ENCODE peak calls at places on chromosomes 5 and 9, in five cellular contexts. K is H9, P is IMR-90, D is H1, A is mesendoderm. X is an unnamed sample.

GRCh38 chr5:157481255-157481654 is 21.2 kb downstream of the NIPAL4 start:
- DNase-seq in K (no peak), P (no peak), D (no peak), A (no peak), X (no peak)

GRCh38 chr9:111649016-111649415 is 12.4 kb upstream of the GNG10 start:
- DNase-seq in K (no peak), P (no peak), D (no peak), A (no peak), X (no peak)

GRCh38 chr9:12657233-12657632 is 36.0 kb upstream of the TYRP1 start:
- DNase-seq in K (no peak), P (no peak), D (no peak), A (no peak), X (no peak)

GRCh38 chr9:16312116-16312515 is 558.4 kb downstream of the BNC2 start:
- DNase-seq in K (peak; percentile 15), P (no peak), D (no peak), A (peak; percentile 39), X (no peak)

GRCh38 chr9:8329561-8330283 is 530.1 kb upstream of the DMAC1 start:
- DNase-seq in K (peak; percentile 47), P (no peak), D (no peak), A (peak; percentile 23), X (no peak)

GRCh38 chr9:37705787-37706186 is 47.8 kb upstream of the TRMT10B start:
- DNase-seq in K (no peak), P (no peak), D (no peak), A (no peak), X (no peak)

GRCh38 chr9:8558176-8558575 is 758.6 kb upstream of the DMAC1 start:
- DNase-seq in K (no peak), P (peak; percentile 0), D (no peak), A (peak; percentile 32), X (no peak)

GRCh38 chr5:170360712-170361501 is 28.3 kb downstream of the KCNMB1 start:
- DNase-seq in K (no peak), P (no peak), D (no peak), A (no peak), X (peak; percentile 4)

GRCh38 chr9:87678650-87679355 is 47.1 kb upstream of the CTSL start:
- DNase-seq in K (peak; percentile 59), P (peak; percentile 74), D (no peak), A (peak; percentile 78), X (peak; percentile 42)

GRCh38 chr9:89359018-89359417 is 40.7 kb downstream of the SECISBP2 start:
- DNase-seq in K (no peak), P (no peak), D (no peak), A (no peak), X (no peak)

GRCh38 chr5:153573326-153574033 is 83.0 kb downstream of the GRIA1 start:
- DNase-seq in K (no peak), P (no peak), D (no peak), A (no peak), X (no peak)

GRCh38 chr5:176535101-176535654 is 2.0 kb downstream of the RNF44 start:
- DNase-seq in K (no peak), P (peak; percentile 24), D (no peak), A (peak; percentile 38), X (no peak)

GRCh38 chr9:4084440-4084818 is 215.4 kb downstream of the GLIS3 start:
- DNase-seq in K (no peak), P (peak; percentile 90), D (no peak), A (no peak), X (no peak)

GRCh38 chr5:77892061-77893010 is 116.2 kb upstream of the TBCA start:
- DNase-seq in K (no peak), P (no peak), D (no peak), A (no peak), X (no peak)

GRCh38 chr9:106954974-106955850 is 92.2 kb downstream of the ZNF462 start:
- DNase-seq in K (no peak), P (no peak), D (no peak), A (no peak), X (peak; percentile 29)

GRCh38 chr9:110148868-110149267 is 59.1 kb downstream of the C9orf152 start:
- DNase-seq in K (no peak), P (no peak), D (no peak), A (no peak), X (no peak)

GRCh38 chr5:1883120-1883924 is 597 bp upstream of the IRX4 start:
- DNase-seq in K (peak; percentile 63), P (no peak), D (no peak), A (peak; percentile 63), X (no peak)

GRCh38 chr5:175343292-175343691 is 100.7 kb downstream of the DRD1 start:
- DNase-seq in K (no peak), P (no peak), D (no peak), A (no peak), X (no peak)

GRCh38 chr9:27447036-27447700 is 76.9 kb upstream of the IFNK start:
- DNase-seq in K (no peak), P (no peak), D (no peak), A (peak; percentile 40), X (peak; percentile 40)

GRCh38 chr9:68795411-68795810 is 90.4 kb downstream of the PIP5K1B start:
- DNase-seq in K (no peak), P (no peak), D (no peak), A (no peak), X (no peak)

GRCh38 chr5:142959683-142960308 is 189.6 kb downstream of the ARHGAP26 start:
- DNase-seq in K (no peak), P (peak; percentile 45), D (no peak), A (peak; percentile 50), X (no peak)

GRCh38 chr9:106025449-106025848 is 331.1 kb downstream of the TMEM38B start:
- DNase-seq in K (peak; percentile 28), P (no peak), D (no peak), A (peak; percentile 39), X (no peak)

GRCh38 chr9:91833878-91834255 is 116.2 kb downstream of the ROR2 start:
- DNase-seq in K (no peak), P (no peak), D (no peak), A (no peak), X (no peak)

GRCh38 chr5:44707721-44708120 is 101.0 kb upstream of the MRPS30 start:
- DNase-seq in K (no peak), P (no peak), D (no peak), A (no peak), X (no peak)

DNA sequence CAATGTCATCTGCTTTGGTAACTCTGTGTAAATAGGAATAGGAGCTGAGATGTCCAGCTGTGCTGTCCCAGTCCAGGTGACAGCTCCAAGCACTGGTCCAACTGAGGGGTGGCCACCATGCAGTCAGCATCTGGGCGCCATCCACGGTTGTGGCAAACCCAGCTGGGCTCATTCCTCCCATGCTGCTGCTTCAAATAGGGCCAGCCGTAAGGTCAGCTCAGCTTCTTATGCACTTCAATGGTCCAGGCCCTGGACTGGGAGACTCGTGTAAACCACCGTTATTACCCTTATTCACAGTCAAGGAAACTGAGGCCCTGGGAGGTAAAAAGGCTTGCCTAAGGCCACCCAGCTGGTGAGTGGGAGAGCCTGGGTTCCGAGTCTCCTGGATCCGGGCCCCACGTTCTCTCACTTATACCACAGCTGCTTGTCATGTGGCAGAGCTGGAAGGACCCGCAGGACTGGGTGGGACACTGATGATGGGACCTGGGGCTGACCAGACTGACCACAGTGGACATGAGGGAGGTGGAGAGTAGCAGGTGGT is 38.7 kb upstream of the ANGPTL2 start:
- DNase-seq in K (peak; percentile 18), P (no peak), D (no peak), A (no peak), X (no peak)
- H2BK5ac ChIP-seq in K (no peak overlapping the region), P (no peak overlapping the region), D (no peak overlapping the region), A (no peak overlapping the region), X (no peak overlapping the region)

GRCh38 chr9:137432687-137433348 is 8.3 kb downstream of the ENTPD8 start:
- DNase-seq in K (no peak), P (no peak), D (no peak), A (no peak), X (no peak)
- H2BK5ac ChIP-seq in K (no peak overlapping the region), P (no peak overlapping the region), D (no peak overlapping the region), A (no peak overlapping the region), X (no peak overlapping the region)

GRCh38 chr9:129505270-129505881 is 115.5 kb downstream of the C9orf50 start:
- DNase-seq in K (no peak), P (no peak), D (no peak), A (no peak), X (no peak)
- H2BK5ac ChIP-seq in K (no peak overlapping the region), P (no peak overlapping the region), D (no peak overlapping the region), A (no peak overlapping the region), X (no peak overlapping the region)

DNA sequence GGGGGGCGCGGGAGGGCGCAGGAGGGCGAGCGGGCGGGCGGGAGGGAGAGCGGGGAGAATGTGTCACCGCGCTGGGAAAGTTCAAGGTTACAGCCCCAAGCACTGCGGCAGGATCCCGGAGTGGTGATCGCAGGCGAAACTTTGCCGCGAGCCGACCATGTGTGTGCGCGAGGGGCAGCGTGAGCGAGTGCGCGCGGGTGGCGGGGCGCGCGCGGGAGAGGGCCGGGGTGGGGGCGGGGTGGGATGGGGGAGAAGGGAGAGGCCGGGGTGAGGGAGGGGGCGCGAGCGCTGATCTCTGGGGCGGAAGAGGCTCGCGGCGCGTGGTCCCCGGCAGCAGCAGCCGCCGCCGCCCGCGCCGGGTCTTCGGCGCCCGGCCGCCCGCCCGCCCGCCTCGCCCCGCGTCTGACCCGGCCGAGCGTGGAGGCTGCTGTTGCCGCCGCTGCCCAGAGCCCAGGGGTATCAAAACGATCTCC is at the start of gene NFIB:
- DNase-seq in K (peak; percentile 68), P (peak; percentile 24), D (no peak), A (peak; percentile 86), X (peak; percentile 63)
- H2BK5ac ChIP-seq in K (no peak within 1 kb of the TSS), P (no peak within 1 kb of the TSS), D (peak within 1 kb of the TSS; percentile 71), A (peak within 1 kb of the TSS; percentile 80), X (peak within 1 kb of the TSS; percentile 36)

GRCh38 chr9:137236936-137237421 is 4.1 kb upstream of the TUBB4B start:
- DNase-seq in K (no peak), P (no peak), D (no peak), A (no peak), X (no peak)
- H2BK5ac ChIP-seq in K (no peak overlapping the region), P (no peak overlapping the region), D (peak overlapping the region; percentile 30), A (no peak overlapping the region), X (no peak overlapping the region)

GRCh38 chr5:147939431-147940114 is 33.2 kb upstream of the C5orf46 start:
- DNase-seq in K (no peak), P (no peak), D (no peak), A (peak; percentile 28), X (peak; percentile 92)
- H2BK5ac ChIP-seq in K (no peak overlapping the region), P (no peak overlapping the region), D (no peak overlapping the region), A (no peak overlapping the region), X (peak overlapping the region; percentile 47)

DNA sequence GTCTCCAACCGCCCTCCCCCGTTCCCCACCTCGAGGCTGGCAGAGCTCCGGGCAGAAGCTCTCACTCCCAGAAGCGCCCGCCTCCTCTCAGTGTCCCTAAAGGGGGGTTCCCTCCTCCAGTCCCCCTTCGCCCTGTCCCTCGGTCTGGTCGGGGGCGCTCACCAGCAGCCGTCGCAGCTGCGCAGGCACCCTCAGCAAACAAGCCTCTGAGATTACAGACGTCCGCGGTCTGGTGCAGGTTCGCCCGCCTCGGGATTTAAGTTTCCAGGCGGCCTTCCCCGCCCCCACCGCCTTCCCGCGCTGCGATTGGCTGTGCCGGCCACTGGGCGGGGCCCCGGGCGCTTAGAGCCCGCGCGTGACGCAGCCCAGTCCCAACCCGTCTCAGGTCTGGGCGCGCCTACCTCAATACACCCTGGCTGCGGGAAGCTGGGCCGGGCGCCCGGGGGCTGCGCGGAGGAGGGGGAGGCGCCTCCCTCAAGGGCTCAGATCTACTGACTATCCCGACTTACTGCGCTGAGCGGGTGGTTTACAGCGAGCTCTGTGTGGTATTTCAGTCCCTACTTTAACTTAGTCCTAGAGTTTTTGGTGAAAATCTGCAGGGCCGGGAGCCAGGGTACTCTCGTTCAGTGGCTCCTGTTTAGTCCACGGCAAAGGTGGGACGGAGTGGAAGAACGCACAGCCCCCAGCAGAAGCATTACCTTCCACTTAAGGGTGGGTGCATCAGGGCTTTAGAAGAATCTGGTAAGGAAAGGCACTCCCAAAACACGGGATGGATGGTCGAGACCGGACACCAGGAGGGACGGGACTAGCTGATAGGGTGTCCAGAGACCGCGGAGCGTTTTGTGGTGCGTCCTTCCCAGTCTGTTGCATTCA is at the start of gene CTSV:
- DNase-seq in K (peak; percentile 96), P (peak; percentile 66), D (peak; percentile 83), A (peak; percentile 97), X (peak; percentile 98)
- H2BK5ac ChIP-seq in K (no peak within 1 kb of the TSS), P (no peak within 1 kb of the TSS), D (peak within 1 kb of the TSS; percentile 68), A (peak within 1 kb of the TSS; percentile 83), X (peak within 1 kb of the TSS; percentile 82)

X was measured in trophoblast cell.